ENCODE peak calls at places on chromosomes 13 and 19, in six cellular contexts. L, F, Q, Y, A and G are unnamed samples.

GRCh38 chr19:8252922-8253589 is 43.9 kb downstream of the CERS4 start:
- DNase-seq in L (peak; percentile 67), F (peak; percentile 74), Q (peak; percentile 48), Y (peak; percentile 89), A (peak; percentile 66), G (peak; percentile 95)

GRCh38 chr19:11269408-11269807 is 7.1 kb upstream of the DOCK6 start:
- DNase-seq in L (no peak), F (no peak), Q (no peak), Y (no peak), A (no peak), G (no peak)

GRCh38 chr13:20424559-20424852 is 101.2 kb downstream of the CRYL1 start:
- DNase-seq in L (no peak), F (no peak), Q (no peak), Y (no peak), A (no peak), G (no peak)

GRCh38 chr13:29520671-29521070 is 74.8 kb downstream of the SLC7A1 start:
- DNase-seq in L (no peak), F (no peak), Q (no peak), Y (no peak), A (no peak), G (no peak)

GRCh38 chr13:48156466-48156865 is 61.6 kb upstream of the MED4 start:
- DNase-seq in L (no peak), F (no peak), Q (no peak), Y (no peak), A (no peak), G (no peak)

GRCh38 chr13:77305276-77305675 is 21.6 kb downstream of the MYCBP2 start:
- DNase-seq in L (no peak), F (no peak), Q (no peak), Y (no peak), A (no peak), G (no peak)

GRCh38 chr19:13099073-13099999 is 3.3 kb downstream of the LYL1 start:
- DNase-seq in L (no peak), F (no peak), Q (no peak), Y (peak; percentile 52), A (no peak), G (no peak)

GRCh38 chr13:107205318-107206112 is 637.6 kb upstream of the ARGLU1 start:
- DNase-seq in L (peak; percentile 31), F (peak; percentile 19), Q (no peak), Y (peak; percentile 59), A (peak; percentile 10), G (peak; percentile 71)

GRCh38 chr19:14475251-14476073 is at the start of gene PTGER1:
- DNase-seq in L (no peak), F (no peak), Q (no peak), Y (peak; percentile 82), A (no peak), G (peak; percentile 89)

GRCh38 chr13:98977568-98978270 is at the start of gene DOCK9:
- DNase-seq in L (no peak), F (no peak), Q (no peak), Y (no peak), A (no peak), G (no peak)

GRCh38 chr13:29830000-29830399 is 20.4 kb downstream of the UBL3 start:
- DNase-seq in L (no peak), F (no peak), Q (no peak), Y (no peak), A (no peak), G (no peak)

GRCh38 chr13:29743229-29743786 is 107.1 kb downstream of the UBL3 start:
- DNase-seq in L (no peak), F (no peak), Q (no peak), Y (no peak), A (no peak), G (peak; percentile 49)

GRCh38 chr13:29674532-29674931 is 79.0 kb upstream of the SLC7A1 start:
- DNase-seq in L (no peak), F (no peak), Q (no peak), Y (no peak), A (no peak), G (no peak)

GRCh38 chr19:29675120-29675649 is 9.9 kb downstream of the PLEKHF1 start:
- DNase-seq in L (no peak), F (no peak), Q (no peak), Y (no peak), A (no peak), G (no peak)

GRCh38 chr19:359653-359925 is 15.0 kb upstream of the MIER2 start:
- DNase-seq in L (no peak), F (no peak), Q (no peak), Y (no peak), A (no peak), G (no peak)

GRCh38 chr13:24074687-24075086 is 85.8 kb upstream of the SPATA13 start:
- DNase-seq in L (no peak), F (no peak), Q (no peak), Y (no peak), A (no peak), G (no peak)

DNA sequence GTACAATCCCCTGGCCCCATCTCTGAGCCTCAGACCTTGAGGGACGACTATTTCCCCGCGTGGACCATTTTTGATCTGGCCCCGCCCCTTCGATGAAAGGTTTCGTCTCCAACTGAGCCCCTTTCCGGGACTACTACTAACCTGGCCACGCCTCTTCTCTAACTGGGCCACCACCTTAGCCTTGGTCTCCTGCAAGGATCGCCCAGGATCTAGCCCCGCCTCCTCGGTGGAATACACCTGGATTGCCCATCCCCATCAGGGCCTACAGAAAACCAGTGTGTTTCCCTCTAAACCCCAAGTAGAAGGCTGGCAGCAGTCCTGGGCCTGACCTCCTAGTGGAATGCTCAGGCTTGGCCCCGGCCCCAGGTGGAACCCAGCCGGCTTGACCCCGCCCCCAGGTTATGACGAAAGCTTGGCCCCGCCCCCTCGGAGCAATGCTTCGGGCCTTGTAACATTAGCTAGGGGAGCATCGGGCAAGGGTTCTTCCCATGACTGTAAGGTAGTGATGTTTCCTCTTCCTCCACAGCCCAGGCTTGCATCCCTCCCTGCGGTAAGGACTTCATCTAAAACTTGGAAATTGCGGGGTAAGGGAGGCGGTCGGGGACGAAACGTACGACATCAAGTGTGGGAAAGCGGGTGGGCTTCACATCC is 9.1 kb downstream of the SPACA6 start:
- DNase-seq in L (no peak), F (peak; percentile 74), Q (no peak), Y (peak; percentile 82), A (peak; percentile 47), G (peak; percentile 54)
- TF ChIP-seq CHD2 in L (no peak), F (no peak), Q (no peak), Y (no peak), A (no peak), G (no peak)

GRCh38 chr13:41500501-41500900 is 43.2 kb downstream of the RGCC start:
- DNase-seq in L (no peak), F (no peak), Q (no peak), Y (no peak), A (no peak), G (no peak)
- TF ChIP-seq CHD2 in L (no peak), F (no peak), Q (no peak), Y (no peak), A (no peak), G (no peak)

GRCh38 chr19:44592451-44592890 is 20.9 kb upstream of the IGSF23 start:
- DNase-seq in L (no peak), F (no peak), Q (no peak), Y (no peak), A (no peak), G (no peak)
- TF ChIP-seq CHD2 in L (no peak), F (no peak), Q (no peak), Y (no peak), A (no peak), G (no peak)

GRCh38 chr19:32464279-32464678 is 58.7 kb downstream of the DPY19L3 start:
- DNase-seq in L (no peak), F (no peak), Q (no peak), Y (no peak), A (no peak), G (peak; percentile 37)
- TF ChIP-seq CHD2 in L (no peak), F (no peak), Q (no peak), Y (no peak), A (no peak), G (no peak)

DNA sequence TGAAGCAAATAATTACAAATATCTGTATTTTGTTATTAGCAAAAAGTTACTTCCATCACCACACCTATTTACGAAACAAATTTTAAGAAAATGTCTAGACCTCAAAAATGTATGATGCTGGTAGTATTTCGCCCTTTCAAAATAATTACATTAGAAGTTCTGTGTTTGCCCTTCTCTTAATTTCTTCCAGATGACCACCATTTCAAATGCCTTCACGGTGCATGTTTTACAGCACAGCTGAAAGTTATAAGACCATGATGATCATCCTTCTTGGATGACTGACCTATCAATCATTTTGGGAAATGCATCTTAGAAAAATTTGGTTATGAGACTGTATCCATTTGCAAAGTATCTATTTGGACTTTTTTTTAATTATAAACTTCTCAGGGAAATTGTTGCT is 390.8 kb downstream of the SLITRK6 start:
- DNase-seq in L (no peak), F (no peak), Q (no peak), Y (no peak), A (no peak), G (no peak)
- TF ChIP-seq CHD2 in L (no peak), F (no peak), Q (no peak), Y (no peak), A (no peak), G (no peak)

DNA sequence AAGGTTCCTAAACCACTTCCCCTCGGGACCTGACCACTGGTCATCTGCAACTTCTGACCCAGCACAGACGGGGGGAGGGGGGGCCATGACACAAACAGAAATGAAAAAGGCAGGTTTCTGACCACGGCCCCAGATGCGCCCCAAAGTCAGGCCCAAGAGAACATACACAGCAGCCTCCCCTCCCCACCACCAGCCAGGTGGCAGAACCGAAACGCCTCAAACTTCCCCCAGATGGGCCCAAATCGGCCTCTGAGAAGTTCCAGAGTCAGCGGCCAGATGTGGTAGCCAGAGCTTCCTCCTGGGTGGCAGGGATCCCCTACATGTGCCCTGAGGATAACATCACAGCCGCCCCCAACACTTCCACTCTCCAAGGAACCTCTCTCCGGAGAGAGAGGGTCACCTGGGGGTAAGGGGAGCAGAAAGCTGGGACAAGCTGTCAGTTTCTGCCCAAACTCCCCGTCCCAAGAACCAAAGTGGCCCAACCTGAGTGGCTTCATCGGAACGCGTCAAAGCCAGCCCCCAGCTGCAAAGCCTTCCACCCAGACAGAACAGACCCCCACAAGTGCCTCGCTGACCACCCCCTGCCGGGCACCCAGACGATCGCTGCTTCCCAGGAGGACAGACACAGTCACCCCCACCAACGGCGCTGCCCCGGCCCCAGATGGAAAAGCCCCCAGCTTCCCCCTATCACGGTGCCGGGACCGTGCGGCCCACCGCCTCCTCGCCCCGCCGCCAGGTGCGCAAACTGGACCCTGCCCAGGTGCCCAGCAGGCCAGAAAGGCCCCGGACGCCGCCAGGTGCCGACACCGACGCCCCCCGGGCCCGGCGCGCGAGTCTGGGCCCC is 800 bp downstream of the ELL start:
- DNase-seq in L (no peak), F (no peak), Q (no peak), Y (peak; percentile 51), A (no peak), G (no peak)
- TF ChIP-seq CHD2 in L (no peak), F (no peak), Q (no peak), Y (no peak), A (no peak), G (no peak)